ENCODE peak calls at places on chromosome 9, in four cellular contexts. One of them, this sample, is unnamed.

GRCh38 chr9:91833096-91833877 is 116.7 kb downstream of the ROR2 start:
- DNase-seq in IMR-90: no peak
- DNase-seq in endodermal cell: no peak
- DNase-seq in DND-41: no peak
- DNase-seq in this sample: no peak

GRCh38 chr9:133569891-133570651 is 35.6 kb downstream of the ADAMTSL2 start:
- DNase-seq in endodermal cell: peak
- DNase-seq in IMR-90: no peak
- DNase-seq in DND-41: no peak
- DNase-seq in this sample: no peak

GRCh38 chr9:95826183-95826838 is 49.2 kb upstream of the ERCC6L2 start:
- DNase-seq in endodermal cell: no peak
- DNase-seq in DND-41: no peak
- DNase-seq in IMR-90: peak
- DNase-seq in this sample: no peak

GRCh38 chr9:14616188-14616982 is 76.8 kb downstream of the ZDHHC21 start:
- DNase-seq in DND-41: no peak
- DNase-seq in endodermal cell: no peak
- DNase-seq in IMR-90: peak
- DNase-seq in this sample: peak

GRCh38 chr9:92325991-92326500 is 293 bp downstream of the CENPP start:
- DNase-seq in endodermal cell: no peak
- DNase-seq in DND-41: no peak
- DNase-seq in IMR-90: peak
- DNase-seq in this sample: no peak

GRCh38 chr9:71647094-71647591 is 121.2 kb downstream of the CEMIP2 start:
- DNase-seq in DND-41: peak
- DNase-seq in IMR-90: peak
- DNase-seq in endodermal cell: peak
- DNase-seq in this sample: peak

GRCh38 chr9:130713286-130713975 is 19.9 kb downstream of the EXOSC2 start:
- DNase-seq in IMR-90: peak
- DNase-seq in DND-41: peak
- DNase-seq in endodermal cell: peak
- DNase-seq in this sample: peak

GRCh38 chr9:82538634-82539033 is 524.3 kb downstream of the RASEF start:
- DNase-seq in DND-41: no peak
- DNase-seq in endodermal cell: no peak
- DNase-seq in IMR-90: no peak
- DNase-seq in this sample: no peak

GRCh38 chr9:107249131-107249533 is 33.9 kb upstream of the RAD23B start:
- DNase-seq in IMR-90: peak
- DNase-seq in DND-41: no peak
- DNase-seq in endodermal cell: peak
- DNase-seq in this sample: no peak

GRCh38 chr9:5015934-5016333 is 30.9 kb downstream of the JAK2 start:
- DNase-seq in DND-41: no peak
- DNase-seq in IMR-90: no peak
- DNase-seq in endodermal cell: no peak
- DNase-seq in this sample: no peak

GRCh38 chr9:78903581-78903980 is 606.7 kb downstream of the PSAT1 start:
- DNase-seq in endodermal cell: no peak
- DNase-seq in IMR-90: peak
- DNase-seq in DND-41: no peak
- DNase-seq in this sample: no peak

GRCh38 chr9:80485420-80485819 is 913.7 kb downstream of the TLE4 start:
- DNase-seq in DND-41: no peak
- DNase-seq in IMR-90: peak
- DNase-seq in endodermal cell: no peak
- DNase-seq in this sample: no peak

GRCh38 chr9:97706246-97706645 is 9.1 kb upstream of the XPA start:
- DNase-seq in endodermal cell: no peak
- DNase-seq in IMR-90: peak
- DNase-seq in DND-41: no peak
- DNase-seq in this sample: no peak

GRCh38 chr9:97705354-97705950 is 8.3 kb upstream of the XPA start:
- DNase-seq in endodermal cell: no peak
- DNase-seq in DND-41: no peak
- DNase-seq in IMR-90: no peak
- DNase-seq in this sample: peak

GRCh38 chr9:97704327-97704677 is 7.2 kb upstream of the XPA start:
- DNase-seq in endodermal cell: no peak
- DNase-seq in DND-41: no peak
- DNase-seq in IMR-90: peak
- DNase-seq in this sample: no peak

GRCh38 chr9:97704851-97705250 is 7.7 kb upstream of the XPA start:
- DNase-seq in endodermal cell: no peak
- DNase-seq in IMR-90: peak
- DNase-seq in DND-41: no peak
- DNase-seq in this sample: no peak

GRCh38 chr9:97703437-97704326 is 6.5 kb upstream of the XPA start:
- DNase-seq in endodermal cell: no peak
- DNase-seq in IMR-90: peak
- DNase-seq in DND-41: no peak
- DNase-seq in this sample: peak
- H3K4me3 ChIP-seq in endodermal cell: no peak
- H3K4me3 ChIP-seq in IMR-90: no peak
- H3K4me3 ChIP-seq in DND-41: no peak
- H3K4me3 ChIP-seq in this sample: no peak

DNA sequence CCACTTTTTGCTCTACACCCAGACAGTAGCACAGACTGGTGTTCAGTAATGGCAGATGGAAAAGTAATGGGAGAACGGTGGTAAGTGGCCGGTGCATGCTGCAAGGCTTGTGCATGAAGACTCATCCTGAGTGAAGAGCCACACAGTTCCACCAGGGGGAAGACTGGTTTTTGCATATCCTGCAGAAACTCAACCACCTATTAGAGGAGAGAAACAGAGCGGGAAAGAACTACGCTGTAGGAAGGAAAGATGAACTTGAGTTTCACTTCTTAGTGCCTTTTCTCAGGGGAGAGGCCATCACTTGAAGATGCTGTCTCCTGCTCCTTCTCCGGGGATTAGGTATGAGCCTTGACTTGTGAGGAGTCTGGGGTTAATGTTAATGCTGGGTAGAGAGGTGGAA is 9.4 kb upstream of the PRSS3 start:
- DNase-seq in DND-41: no peak
- DNase-seq in endodermal cell: no peak
- DNase-seq in IMR-90: peak
- DNase-seq in this sample: peak
- TF ChIP-seq CTCF in DND-41: peak
- TF ChIP-seq CTCF in endodermal cell: peak
- TF ChIP-seq CTCF in IMR-90: peak
- TF ChIP-seq CTCF in this sample: peak

DNA sequence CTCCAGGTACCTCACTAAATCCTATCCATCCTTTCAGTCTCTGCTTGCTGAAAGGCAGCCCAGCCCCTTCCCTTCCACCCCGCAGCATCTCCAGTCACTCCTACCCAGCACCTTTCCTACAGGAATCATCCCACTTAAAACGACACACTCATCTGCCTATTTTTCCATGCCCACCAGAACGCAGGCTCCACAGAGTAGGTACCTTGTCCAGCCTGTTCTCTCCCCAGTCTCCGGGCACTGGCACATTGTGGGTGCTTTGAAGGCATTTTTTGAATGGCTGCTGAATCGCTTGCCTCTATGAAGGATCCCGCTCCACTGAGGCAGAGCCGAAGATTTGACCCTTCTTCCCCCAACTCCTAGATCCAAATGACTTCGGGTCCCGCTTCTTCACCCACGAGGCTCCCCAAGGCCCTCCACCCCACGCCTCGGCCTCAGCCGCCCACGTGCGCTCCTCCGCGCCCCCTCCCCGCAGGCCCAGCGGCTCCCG is 15.6 kb downstream of the LHX6 start:
- DNase-seq in endodermal cell: no peak
- DNase-seq in IMR-90: no peak
- DNase-seq in DND-41: no peak
- DNase-seq in this sample: no peak
- H3K4me3 ChIP-seq in endodermal cell: no peak
- H3K4me3 ChIP-seq in IMR-90: no peak
- H3K4me3 ChIP-seq in DND-41: no peak
- H3K4me3 ChIP-seq in this sample: no peak

GRCh38 chr9:9341203-9341602 is 1271.6 kb downstream of the PTPRD start:
- DNase-seq in IMR-90: no peak
- DNase-seq in DND-41: no peak
- DNase-seq in endodermal cell: no peak
- DNase-seq in this sample: no peak

GRCh38 chr9:9337129-9337528 is 1275.7 kb downstream of the PTPRD start:
- DNase-seq in endodermal cell: no peak
- DNase-seq in DND-41: no peak
- DNase-seq in IMR-90: no peak
- DNase-seq in this sample: no peak
- TF ChIP-seq CTCF in endodermal cell: peak
- TF ChIP-seq CTCF in DND-41: no peak
- TF ChIP-seq CTCF in IMR-90: no peak
- TF ChIP-seq CTCF in this sample: no peak

DNA sequence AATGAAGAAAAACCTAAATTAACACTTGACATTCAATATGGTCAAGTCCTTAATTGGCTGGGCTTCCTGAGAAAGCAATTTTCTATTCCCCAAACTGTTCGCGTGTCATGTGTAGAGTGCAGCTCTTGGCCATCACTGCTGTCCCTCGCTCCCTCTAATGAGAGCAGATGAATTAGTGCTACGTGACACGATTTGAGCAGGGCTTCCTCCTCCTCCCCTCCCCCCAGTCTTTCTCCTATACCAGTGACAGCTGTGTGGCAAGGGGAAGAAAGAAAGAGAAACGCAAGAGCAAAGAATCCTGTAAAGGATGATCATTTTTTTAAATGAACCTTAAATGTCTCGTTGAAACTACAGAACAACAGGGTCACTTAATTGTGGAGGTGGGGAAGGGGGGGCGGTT is 159.6 kb downstream of the BNC2 start:
- DNase-seq in DND-41: no peak
- DNase-seq in endodermal cell: peak
- DNase-seq in IMR-90: no peak
- DNase-seq in this sample: no peak
- H3K4me3 ChIP-seq in DND-41: no peak
- H3K4me3 ChIP-seq in endodermal cell: no peak
- H3K4me3 ChIP-seq in IMR-90: no peak
- H3K4me3 ChIP-seq in this sample: no peak

This sample was measured in fibroblast of pulmonary artery.